ENCODE peak calls at places on chromosome X, in nine cellular contexts. G, Q, V, P, I, M, H, N and X are unnamed samples.

GRCh38 chrX:38561126-38561868 is at the start of gene TSPAN7:
- DNase-seq in G (peak; percentile 9), Q (peak; percentile 43), V (peak; percentile 82), P (peak; percentile 3), I (peak; percentile 86), M (peak; percentile 82), H (peak; percentile 67), N (no peak), X (peak; percentile 8)

GRCh38 chrX:69116077-69116476 is 49.2 kb downstream of the PJA1 start:
- DNase-seq in G (no peak), Q (peak; percentile 95), V (no peak), P (no peak), I (no peak), M (no peak), H (no peak), N (peak; percentile 53), X (no peak)

GRCh38 chrX:101803451-101803850 is 128.4 kb downstream of the ZMAT1 start:
- DNase-seq in G (no peak), Q (no peak), V (no peak), P (no peak), I (no peak), M (no peak), H (no peak), N (no peak), X (no peak)

GRCh38 chrX:68083510-68083909 is 349.8 kb downstream of the OPHN1 start:
- DNase-seq in G (no peak), Q (no peak), V (no peak), P (no peak), I (no peak), M (no peak), H (no peak), N (no peak), X (no peak)

GRCh38 chrX:67408423-67409079 is 135.3 kb upstream of the AR start:
- DNase-seq in G (no peak), Q (no peak), V (no peak), P (no peak), I (no peak), M (no peak), H (no peak), N (no peak), X (no peak)

GRCh38 chrX:67780694-67781109 is 236.9 kb downstream of the AR start:
- DNase-seq in G (peak; percentile 29), Q (peak; percentile 9), V (peak; percentile 29), P (no peak), I (peak; percentile 74), M (peak; percentile 82), H (peak; percentile 51), N (peak; percentile 11), X (peak; percentile 42)

GRCh38 chrX:149491812-149492211 is 13.3 kb downstream of the IDS start:
- DNase-seq in G (no peak), Q (no peak), V (peak; percentile 59), P (no peak), I (no peak), M (no peak), H (no peak), N (no peak), X (no peak)

GRCh38 chrX:78139160-78140123 is at the start of gene TAF9B:
- DNase-seq in G (peak; percentile 46), Q (peak; percentile 82), V (peak; percentile 85), P (peak; percentile 20), I (peak; percentile 82), M (peak; percentile 89), H (peak; percentile 73), N (peak; percentile 83), X (peak; percentile 36)

GRCh38 chrX:34586936-34587335 is 70.1 kb downstream of the TMEM47 start:
- DNase-seq in G (no peak), Q (no peak), V (no peak), P (no peak), I (no peak), M (no peak), H (no peak), N (no peak), X (no peak)

GRCh38 chrX:23287191-23287764 is 47.4 kb upstream of the PTCHD1 start:
- DNase-seq in G (no peak), Q (no peak), V (no peak), P (no peak), I (no peak), M (no peak), H (no peak), N (no peak), X (no peak)

GRCh38 chrX:43958529-43958928 is 14.7 kb downstream of the NDP start:
- DNase-seq in G (no peak), Q (peak; percentile 68), V (peak; percentile 42), P (no peak), I (no peak), M (no peak), H (no peak), N (peak; percentile 14), X (no peak)

GRCh38 chrX:100979881-100980607 is 10.5 kb downstream of the ARL13A start:
- DNase-seq in G (no peak), Q (peak; percentile 73), V (no peak), P (no peak), I (no peak), M (no peak), H (no peak), N (peak; percentile 41), X (no peak)

GRCh38 chrX:40877869-40878268 is 142.5 kb upstream of the MED14 start:
- DNase-seq in G (no peak), Q (peak; percentile 9), V (no peak), P (no peak), I (no peak), M (no peak), H (no peak), N (no peak), X (no peak)
- TF ChIP-seq CTCF in G (no peak), Q (peak; percentile 28), V (peak; percentile 37), P (peak; percentile 37), I (peak; percentile 45), M (no peak), H (peak; percentile 61), N (peak; percentile 50), X (peak; percentile 34)

DNA sequence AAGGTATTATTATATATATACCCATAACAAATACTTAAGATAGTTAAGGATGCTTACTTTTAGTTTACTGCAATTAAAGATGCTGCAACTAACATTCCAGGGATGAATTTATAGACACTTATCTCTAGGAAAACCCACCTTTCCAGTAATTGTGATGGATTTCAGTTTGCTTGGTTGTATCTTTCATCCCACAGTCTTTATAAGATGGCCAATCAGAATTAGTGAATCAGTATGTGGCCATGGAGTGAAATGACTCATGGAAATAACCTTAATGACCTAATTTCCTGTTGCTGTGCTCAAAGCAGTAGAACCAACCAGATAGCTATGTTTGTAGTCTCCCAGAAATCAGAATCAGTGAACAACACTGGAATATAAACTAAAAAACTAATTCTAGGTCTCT is 26.4 kb downstream of the MOSPD2 start:
- DNase-seq in G (no peak), Q (peak; percentile 67), V (no peak), P (no peak), I (no peak), M (no peak), H (no peak), N (no peak), X (no peak)
- H3K27me3 ChIP-seq in G (no peaks in the 10 kb centered on the region), Q (no peaks in the 10 kb centered on the region), V (no peaks in the 10 kb centered on the region), P (no peaks in the 10 kb centered on the region), I (no peaks in the 10 kb centered on the region), M (no peaks in the 10 kb centered on the region), H (no peaks in the 10 kb centered on the region), N (no peaks in the 10 kb centered on the region), X (no peaks in the 10 kb centered on the region)

GRCh38 chrX:64885850-64886249 is 90.4 kb downstream of the ZC4H2 start:
- DNase-seq in G (no peak), Q (no peak), V (peak; percentile 30), P (no peak), I (no peak), M (no peak), H (no peak), N (peak; percentile 0), X (no peak)
- TF ChIP-seq CTCF in G (peak; percentile 28), Q (peak; percentile 31), V (peak; percentile 65), P (peak; percentile 31), I (peak; percentile 47), M (no peak), H (peak; percentile 42), N (peak; percentile 60), X (no peak)

GRCh38 chrX:3346436-3347329 is at the start of gene MXRA5:
- DNase-seq in G (no peak), Q (peak; percentile 36), V (no peak), P (no peak), I (no peak), M (no peak), H (no peak), N (no peak), X (no peak)
- H3K27me3 ChIP-seq in G (no peaks in the 10 kb centered on the region), Q (no peaks in the 10 kb centered on the region), V (peaks cover 8% of the 10 kb centered on the region), P (no peaks in the 10 kb centered on the region), I (peaks cover 3% of the 10 kb centered on the region), M (no peaks in the 10 kb centered on the region), H (peaks cover 52% of the 10 kb centered on the region), N (peaks cover 18% of the 10 kb centered on the region), X (no peaks in the 10 kb centered on the region)